ENCODE peak calls at places on chromosomes 7 and 10, in seven cellular contexts. U is HCT116, O is ovary, V is heart left ventricle, W is body of pancreas, E is GM12891, F is testis. B is an unnamed sample.

GRCh38 chr10:83886871-83887270 is 252.4 kb upstream of the GHITM start:
- DNase-seq in W (no peak), F (no peak), V (no peak), O (no peak), E (no peak), U (no peak), B (no peak)

GRCh38 chr7:158284121-158284520 is 303.5 kb downstream of the PTPRN2 start:
- DNase-seq in U (no peak), O (no peak), V (no peak), W (no peak), F (no peak), E (no peak), B (no peak)

GRCh38 chr7:87534072-87534471 is 58.6 kb upstream of the ABCB4 start:
- DNase-seq in E (no peak), V (no peak), F (no peak), O (no peak), U (no peak), W (no peak), B (no peak)

GRCh38 chr7:20030915-20031362 is 186.2 kb downstream of the MACC1 start:
- DNase-seq in E (no peak), F (no peak), O (no peak), U (peak), V (no peak), W (no peak), B (no peak)

GRCh38 chr10:24209946-24210491 is 1.1 kb downstream of the KIAA1217 start:
- DNase-seq in O (peak), F (peak), E (peak), W (peak), V (peak), U (no peak), B (no peak)

GRCh38 chr7:135168001-135168400 is 2.5 kb downstream of the CYREN start:
- DNase-seq in U (no peak), F (no peak), V (no peak), E (no peak), W (peak), O (no peak), B (peak)

GRCh38 chr7:87083865-87084519 is 24.5 kb upstream of the ELAPOR2 start:
- DNase-seq in V (no peak), E (no peak), U (no peak), W (no peak), O (no peak), F (no peak), B (no peak)

GRCh38 chr10:3185386-3185785 is 12.8 kb upstream of the PITRM1 start:
- DNase-seq in U (no peak), E (no peak), W (no peak), F (no peak), V (no peak), O (no peak), B (no peak)

GRCh38 chr7:127803626-127804025 is 151.6 kb downstream of the SND1 start:
- DNase-seq in V (no peak), U (no peak), E (no peak), O (no peak), F (no peak), W (no peak), B (no peak)

GRCh38 chr7:107237451-107237850 is 68.6 kb downstream of the HBP1 start:
- DNase-seq in O (no peak), F (no peak), V (no peak), E (no peak), W (no peak), U (no peak), B (no peak)

GRCh38 chr10:71779641-71780040 is 6.3 kb upstream of the VSIR start:
- DNase-seq in E (no peak), V (no peak), F (no peak), O (no peak), W (no peak), U (no peak), B (no peak)

GRCh38 chr7:100171840-100172239 is 3.4 kb upstream of the GAL3ST4 start:
- DNase-seq in U (no peak), E (no peak), V (no peak), O (no peak), F (no peak), W (no peak), B (no peak)

GRCh38 chr7:132455306-132455705 is 121.0 kb downstream of the PLXNA4 start:
- DNase-seq in U (no peak), O (no peak), E (no peak), W (no peak), F (no peak), V (no peak), B (no peak)

GRCh38 chr10:103618575-103619423 is 125.3 kb downstream of the NEURL1 start:
- DNase-seq in O (peak), V (peak), F (peak), U (no peak), E (no peak), W (peak), B (peak)

GRCh38 chr7:104328308-104328969 is at the start of gene LHFPL3:
- DNase-seq in F (no peak), W (no peak), E (no peak), O (no peak), U (no peak), V (no peak), B (no peak)

GRCh38 chr10:59362184-59362966 is at the start of gene FAM13C:
- DNase-seq in O (peak), V (peak), U (no peak), F (peak), W (peak), E (no peak), B (no peak)

GRCh38 chr7:47297120-47297519 is 284.8 kb downstream of the TNS3 start:
- DNase-seq in U (no peak), W (no peak), E (no peak), F (no peak), V (no peak), O (no peak), B (no peak)

GRCh38 chr10:97911217-97911616 is 61.6 kb downstream of the GOLGA7B start:
- DNase-seq in W (no peak), F (no peak), E (no peak), O (no peak), U (no peak), V (no peak), B (no peak)

GRCh38 chr10:78254013-78254412 is 220.3 kb downstream of the RPS24 start:
- DNase-seq in E (no peak), O (no peak), W (no peak), V (no peak), U (no peak), F (no peak), B (no peak)
- TF ChIP-seq POLR2A in E (no peak), O (no peak), W (no peak), V (no peak), U (no peak), F (no peak), B (no peak)

DNA sequence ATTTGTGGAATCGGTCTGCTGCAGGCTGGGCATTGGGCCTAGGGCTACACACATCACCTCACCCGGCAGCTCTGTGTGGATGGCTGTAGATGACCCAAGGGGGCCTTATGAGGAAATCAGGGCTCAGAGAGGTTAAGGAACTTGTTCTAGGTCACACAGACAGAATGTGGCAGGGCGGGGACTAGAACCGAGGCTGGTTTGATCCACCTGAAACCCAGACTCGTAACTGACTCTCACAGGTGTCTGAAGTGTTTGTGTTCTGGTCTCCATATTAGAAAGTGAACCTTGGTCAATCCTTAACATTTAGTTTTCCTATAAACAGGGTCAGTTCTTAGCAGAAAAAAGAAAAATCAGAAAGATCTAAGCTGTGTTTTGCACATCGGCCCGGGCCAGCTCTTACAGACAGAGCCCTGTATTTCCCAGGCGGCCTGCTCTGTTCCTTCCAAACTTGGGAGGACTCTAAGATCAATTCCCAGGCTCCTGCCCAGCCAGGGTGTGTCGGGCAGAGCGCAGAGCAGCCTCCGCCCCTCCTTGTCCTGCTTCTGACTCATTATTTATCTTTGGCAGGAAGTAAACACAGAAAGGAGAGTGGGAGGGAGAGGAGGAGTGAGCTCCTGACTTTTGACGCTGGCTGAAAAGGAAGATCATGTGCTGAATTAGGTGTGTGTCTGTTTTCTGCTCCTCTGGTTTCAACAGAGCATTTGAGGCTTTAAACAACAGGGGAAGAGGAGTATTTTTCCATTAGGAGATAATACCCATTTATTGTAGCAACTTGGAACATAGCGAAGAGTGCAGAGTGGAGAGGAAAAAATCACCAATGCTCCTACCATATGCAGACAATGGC is 74.1 kb downstream of the TACC2 start:
- DNase-seq in E (no peak), W (peak), U (peak), V (peak), O (peak), F (peak), B (peak)
- TF ChIP-seq POLR2A in E (no peak), W (peak), U (no peak), V (peak), O (no peak), F (no peak), B (no peak)

DNA sequence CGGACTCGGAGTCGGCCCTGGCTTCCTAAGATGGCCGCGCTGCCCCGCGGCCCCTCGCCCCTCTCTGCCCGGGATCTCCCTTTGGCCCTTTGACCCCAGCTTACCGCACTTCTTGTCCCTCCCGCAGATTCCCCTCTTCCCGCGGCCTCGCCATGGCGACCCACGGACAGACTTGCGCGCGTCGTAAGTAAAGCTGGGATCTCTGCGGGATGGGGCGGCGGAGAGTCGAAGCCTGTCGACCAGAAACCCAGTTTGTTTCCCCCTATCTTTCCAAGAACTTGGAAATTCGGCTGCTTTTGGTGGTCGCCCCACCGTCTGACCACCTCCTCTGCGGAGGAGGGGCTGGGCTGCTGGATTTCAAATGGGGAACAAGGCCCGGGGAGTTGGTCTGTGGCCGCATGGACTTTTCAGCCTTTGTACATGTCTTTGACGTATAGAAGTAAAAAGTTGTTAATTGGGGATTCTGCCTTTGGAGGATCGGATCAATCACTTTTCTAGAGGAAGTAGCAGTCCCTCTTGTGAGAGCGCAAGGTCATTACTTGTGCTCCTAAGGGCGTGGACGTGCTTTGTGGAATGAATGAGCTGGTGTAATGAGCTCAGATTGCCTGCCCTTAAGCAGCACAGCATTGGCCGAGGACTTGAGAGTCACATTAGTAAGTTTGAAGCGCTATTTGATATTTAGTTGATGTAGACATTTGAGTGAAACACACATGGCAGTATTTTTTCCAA is 575 bp downstream of the VDAC2 start:
- DNase-seq in F (peak), O (no peak), V (no peak), W (peak), U (no peak), E (peak), B (peak)
- TF ChIP-seq POLR2A in F (no peak), O (no peak), V (no peak), W (no peak), U (no peak), E (peak), B (peak)

DNA sequence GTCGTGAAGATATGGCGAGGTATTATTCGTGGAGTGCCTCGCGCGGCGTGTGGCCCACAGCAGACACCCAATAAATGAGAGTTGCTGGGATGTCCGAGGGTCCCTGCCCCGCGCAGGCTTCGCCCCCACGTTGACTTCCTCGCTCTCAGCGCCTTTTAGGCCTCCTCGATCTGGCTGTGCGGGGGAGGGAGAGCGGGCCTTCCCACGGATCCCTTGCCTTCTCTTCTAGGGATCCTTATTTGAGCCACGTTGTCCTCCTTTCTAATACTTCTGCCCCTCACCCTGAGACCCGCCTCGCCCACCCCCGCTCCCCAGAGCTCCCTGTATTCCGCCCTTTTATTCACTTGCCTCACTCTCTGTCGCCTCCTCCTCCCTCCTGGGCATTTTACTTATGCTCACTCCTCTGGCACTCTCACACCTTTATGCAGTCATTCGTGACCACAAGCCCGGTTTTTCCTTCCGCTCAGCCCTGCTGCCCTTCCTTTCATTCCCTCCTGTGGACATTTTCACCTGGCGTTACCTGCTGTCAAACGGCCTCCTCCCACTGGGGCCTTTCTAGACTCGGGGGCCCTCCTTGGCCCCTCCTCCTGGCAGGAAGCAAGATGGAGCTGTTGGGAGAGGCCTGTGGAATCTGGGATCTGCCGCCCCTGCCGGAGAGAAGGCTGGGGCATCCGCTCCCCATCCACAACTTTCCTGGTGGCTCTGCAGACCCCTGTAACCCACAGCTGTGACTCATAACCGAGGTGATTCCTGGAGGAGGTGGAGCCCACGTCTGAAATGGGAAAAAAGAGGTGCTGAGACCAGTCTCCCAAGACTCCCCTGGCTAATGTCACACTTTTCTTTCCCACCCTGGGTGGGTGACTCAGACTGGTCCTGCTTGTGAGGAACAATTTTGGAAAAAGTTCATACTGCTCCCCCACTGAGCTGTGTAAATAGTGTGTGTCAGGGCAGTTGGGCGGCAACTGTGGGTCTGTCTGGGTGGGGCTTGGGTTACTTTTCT is 1.0 kb downstream of the VCL start:
- DNase-seq in O (peak), F (peak), E (no peak), U (peak), V (peak), W (peak), B (peak)
- TF ChIP-seq POLR2A in O (peak), F (no peak), E (no peak), U (no peak), V (no peak), W (peak), B (no peak)

GRCh38 chr10:75111367-75111905 is at the start of gene SAMD8:
- DNase-seq in W (peak), O (peak), F (peak), U (peak), E (peak), V (peak), B (peak)
- TF ChIP-seq POLR2A in W (peak), O (peak), F (no peak), U (peak), E (no peak), V (peak), B (peak)

GRCh38 chr10:129848084-129848483 is 116.0 kb downstream of the EBF3 start:
- DNase-seq in U (no peak), F (no peak), E (no peak), O (no peak), W (no peak), V (no peak), B (no peak)
- TF ChIP-seq POLR2A in U (no peak), F (no peak), E (no peak), O (no peak), W (no peak), V (no peak), B (no peak)

DNA sequence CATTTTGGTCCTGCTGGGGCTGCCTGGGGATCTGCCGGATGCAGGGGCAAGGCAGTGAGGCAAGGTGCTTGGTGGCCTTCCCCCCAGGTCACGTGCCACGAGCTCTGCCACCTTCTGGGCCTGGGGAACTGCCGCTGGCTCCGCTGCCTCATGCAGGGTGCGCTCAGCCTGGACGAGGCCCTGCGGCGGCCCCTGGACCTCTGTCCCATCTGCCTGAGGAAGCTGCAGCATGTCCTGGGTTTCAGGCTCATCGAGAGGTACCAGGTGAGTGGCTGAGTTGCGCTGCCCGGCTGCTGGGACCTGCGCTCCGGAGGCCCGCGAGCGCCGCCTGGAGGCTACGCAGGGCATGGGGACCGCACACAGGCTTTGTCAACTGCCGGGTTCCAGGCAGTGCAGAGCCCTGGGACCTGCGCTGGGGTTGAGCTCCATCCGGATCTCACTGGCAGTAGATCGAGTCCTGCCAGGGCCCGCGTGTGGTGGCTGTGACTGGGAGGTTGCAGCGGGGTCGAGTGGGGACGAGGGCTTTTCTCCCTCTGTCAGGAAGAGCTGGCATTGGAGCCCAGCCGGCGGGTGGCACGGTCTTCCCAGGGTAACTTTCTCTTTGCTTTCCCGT is 21.7 kb downstream of the AMZ1 start:
- DNase-seq in F (no peak), E (peak), V (peak), W (peak), O (peak), U (peak), B (peak)
- TF ChIP-seq POLR2A in F (no peak), E (peak), V (no peak), W (no peak), O (no peak), U (no peak), B (no peak)

DNA sequence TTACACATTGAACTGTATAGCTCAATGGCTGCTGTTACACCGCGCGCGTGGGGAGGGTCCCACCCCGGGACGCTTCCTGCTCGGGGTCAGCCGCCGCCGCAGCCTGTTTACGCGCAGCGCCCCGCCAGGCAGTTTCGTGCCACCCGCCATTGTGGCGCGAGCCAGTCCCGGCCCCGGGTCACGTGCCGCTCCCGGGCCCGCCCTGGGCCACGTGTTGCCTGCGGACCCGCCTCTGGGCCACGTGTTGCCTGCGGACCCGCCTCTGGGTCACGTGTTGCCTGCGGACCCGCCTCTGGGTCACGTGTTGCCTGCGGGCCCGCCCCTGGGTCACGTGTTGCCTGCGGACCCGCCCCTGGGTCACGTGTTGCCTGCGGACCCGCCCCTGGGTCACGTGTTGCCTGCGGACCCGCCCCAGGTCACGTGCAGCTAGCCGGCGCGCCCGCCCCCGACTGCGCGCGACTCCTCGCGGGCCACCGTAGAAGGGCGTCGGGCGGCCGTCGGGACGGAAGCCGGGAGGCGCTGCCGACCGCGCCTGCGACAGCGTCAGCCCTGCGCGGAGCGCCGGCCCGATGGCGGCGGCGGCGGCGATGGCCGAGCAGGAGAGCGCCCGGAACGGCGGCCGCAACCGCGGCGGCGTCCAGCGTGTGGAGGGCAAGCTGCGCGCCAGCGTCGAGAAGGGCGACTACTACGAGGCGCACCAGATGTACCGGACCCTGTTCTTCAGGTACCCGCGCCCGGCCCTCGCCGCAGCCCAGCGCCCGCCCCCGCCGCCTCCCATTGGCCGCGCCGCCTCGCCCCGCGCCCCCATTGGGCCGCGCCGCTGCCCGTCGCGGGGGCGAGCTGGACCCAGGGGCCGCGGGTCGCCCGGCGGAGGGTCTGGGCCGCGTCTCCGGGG is at the start of gene GET4:
- DNase-seq in F (peak), U (peak), W (peak), E (peak), O (peak), V (peak), B (peak)
- TF ChIP-seq POLR2A in F (peak), U (peak), W (peak), E (peak), O (peak), V (peak), B (peak)

B was measured in erythroblast.